ENCODE peak calls at places on chromosomes 2 and 18, in ten cellular contexts. I, P, U, Y, Q, C, S, G, E and K are unnamed samples. For H3K36me3, the result is how much of the 10 kb centered on the place peaks cover.

GRCh38 chr2:191746809-191747208 is 68.9 kb downstream of the NABP1 start:
- DNase-seq in I (no peak), P (no peak), U (no peak), Y (no peak), Q (no peak), C (no peak), S (no peak), G (no peak), E (no peak), K (no peak)

GRCh38 chr18:41096504-41096903 is 858.5 kb upstream of the PIK3C3 start:
- DNase-seq in I (no peak), P (no peak), U (peak), Y (peak), Q (no peak), C (no peak), S (no peak), G (peak), E (peak), K (no peak)

GRCh38 chr2:211247751-211248150 is 691.4 kb downstream of the CPS1 start:
- DNase-seq in I (no peak), P (no peak), U (no peak), Y (no peak), Q (no peak), C (no peak), S (no peak), G (no peak), E (no peak), K (no peak)

GRCh38 chr2:138382672-138383071 is 118.9 kb upstream of the SPOPL start:
- DNase-seq in I (no peak), P (no peak), U (no peak), Y (no peak), Q (no peak), C (no peak), S (no peak), G (no peak), E (no peak), K (no peak)

GRCh38 chr18:56770873-56771272 is 119.7 kb downstream of the WDR7 start:
- DNase-seq in I (no peak), P (no peak), U (no peak), Y (no peak), Q (no peak), C (no peak), S (no peak), G (no peak), E (peak), K (no peak)

GRCh38 chr2:230685165-230685560 is 27.5 kb upstream of the CAB39 start:
- DNase-seq in I (no peak), P (no peak), U (no peak), Y (no peak), Q (no peak), C (no peak), S (no peak), G (no peak), E (no peak), K (no peak)

GRCh38 chr2:161134547-161135518 is 25.4 kb upstream of the TANK start:
- DNase-seq in I (no peak), P (no peak), U (no peak), Y (no peak), Q (no peak), C (no peak), S (no peak), G (peak), E (no peak), K (no peak)

GRCh38 chr2:105409717-105410116 is 10.9 kb upstream of the FHL2 start:
- DNase-seq in I (peak), P (no peak), U (no peak), Y (no peak), Q (peak), C (no peak), S (peak), G (peak), E (peak), K (no peak)

GRCh38 chr2:46351388-46352141 is 54.4 kb downstream of the EPAS1 start:
- DNase-seq in I (no peak), P (peak), U (no peak), Y (no peak), Q (peak), C (no peak), S (no peak), G (no peak), E (no peak), K (no peak)

GRCh38 chr2:39724828-39725144 is 54.3 kb downstream of the THUMPD2 start:
- DNase-seq in I (no peak), P (no peak), U (no peak), Y (no peak), Q (no peak), C (no peak), S (no peak), G (peak), E (no peak), K (no peak)

GRCh38 chr2:96024336-96025106 is 10.2 kb downstream of the GPAT2 start:
- DNase-seq in I (no peak), P (no peak), U (no peak), Y (no peak), Q (no peak), C (peak), S (no peak), G (no peak), E (no peak), K (no peak)

GRCh38 chr2:211451642-211452041 is 895.2 kb downstream of the CPS1 start:
- DNase-seq in I (no peak), P (no peak), U (no peak), Y (no peak), Q (no peak), C (no peak), S (no peak), G (no peak), E (no peak), K (no peak)

GRCh38 chr18:48121752-48122151 is 191.3 kb upstream of the SMAD2 start:
- DNase-seq in I (no peak), P (no peak), U (no peak), Y (peak), Q (no peak), C (no peak), S (no peak), G (no peak), E (no peak), K (no peak)

GRCh38 chr18:24112464-24112863 is 26.4 kb upstream of the CABYR start:
- DNase-seq in I (no peak), P (no peak), U (no peak), Y (no peak), Q (peak), C (no peak), S (no peak), G (no peak), E (no peak), K (no peak)
- H3K36me3 ChIP-seq in I (under half), P (under half), U (under half), Y (under half), Q (under half), C (under half), S (under half), G (under half), E (under half), K (under half)

DNA sequence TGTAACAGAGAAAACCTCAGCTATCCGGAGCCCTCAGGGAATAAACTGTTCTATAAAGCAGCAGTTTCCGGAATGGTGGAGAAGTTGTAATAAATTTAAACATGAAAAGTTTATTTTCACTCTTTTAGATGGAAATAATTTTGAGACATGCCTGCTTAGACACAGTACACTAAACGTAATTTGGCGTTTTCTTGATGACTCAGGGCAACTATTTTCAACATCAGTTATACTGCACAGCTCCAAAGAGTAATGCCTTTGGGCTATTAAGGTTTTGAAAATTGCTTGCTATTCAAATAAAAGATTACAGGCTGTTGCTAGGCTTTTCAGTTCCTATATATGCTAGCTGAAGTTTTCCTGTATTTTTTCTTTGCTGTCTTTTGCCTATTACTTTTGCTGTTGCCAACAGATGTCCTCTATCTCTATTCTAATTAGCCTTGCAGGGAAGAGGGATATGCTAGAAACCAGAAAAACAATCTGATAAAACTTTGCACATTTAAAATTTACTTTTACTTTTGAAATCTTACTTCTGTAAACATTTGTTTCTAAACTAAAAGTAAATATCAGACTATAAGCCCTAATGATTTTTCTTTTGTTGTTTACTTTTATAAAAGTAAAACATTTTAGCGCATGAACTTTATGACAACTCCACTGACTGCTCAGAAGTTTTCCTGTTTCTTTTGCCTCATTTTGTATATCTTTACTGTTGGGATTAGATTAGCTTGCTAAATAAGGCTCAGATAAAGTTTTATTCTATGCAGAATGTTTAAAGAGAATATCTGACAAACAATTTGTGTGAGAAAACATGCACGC is 113.4 kb upstream of the WDSUB1 start:
- DNase-seq in I (no peak), P (no peak), U (peak), Y (no peak), Q (no peak), C (no peak), S (no peak), G (peak), E (peak), K (no peak)
- H3K36me3 ChIP-seq in I (under half), P (under half), U (under half), Y (under half), Q (under half), C (under half), S (under half), G (under half), E (under half), K (under half)

GRCh38 chr2:119029297-119029696 is 87.3 kb downstream of the MARCO start:
- DNase-seq in I (no peak), P (no peak), U (no peak), Y (no peak), Q (no peak), C (peak), S (no peak), G (no peak), E (no peak), K (no peak)

GRCh38 chr2:119025762-119026351 is 83.9 kb downstream of the MARCO start:
- DNase-seq in I (no peak), P (no peak), U (no peak), Y (no peak), Q (no peak), C (peak), S (no peak), G (no peak), E (no peak), K (no peak)

GRCh38 chr2:119024568-119024967 is 82.6 kb downstream of the MARCO start:
- DNase-seq in I (no peak), P (no peak), U (no peak), Y (no peak), Q (no peak), C (no peak), S (no peak), G (no peak), E (no peak), K (no peak)

GRCh38 chr2:119025013-119025412 is 83.0 kb downstream of the MARCO start:
- DNase-seq in I (no peak), P (no peak), U (no peak), Y (no peak), Q (no peak), C (no peak), S (no peak), G (no peak), E (no peak), K (no peak)

DNA sequence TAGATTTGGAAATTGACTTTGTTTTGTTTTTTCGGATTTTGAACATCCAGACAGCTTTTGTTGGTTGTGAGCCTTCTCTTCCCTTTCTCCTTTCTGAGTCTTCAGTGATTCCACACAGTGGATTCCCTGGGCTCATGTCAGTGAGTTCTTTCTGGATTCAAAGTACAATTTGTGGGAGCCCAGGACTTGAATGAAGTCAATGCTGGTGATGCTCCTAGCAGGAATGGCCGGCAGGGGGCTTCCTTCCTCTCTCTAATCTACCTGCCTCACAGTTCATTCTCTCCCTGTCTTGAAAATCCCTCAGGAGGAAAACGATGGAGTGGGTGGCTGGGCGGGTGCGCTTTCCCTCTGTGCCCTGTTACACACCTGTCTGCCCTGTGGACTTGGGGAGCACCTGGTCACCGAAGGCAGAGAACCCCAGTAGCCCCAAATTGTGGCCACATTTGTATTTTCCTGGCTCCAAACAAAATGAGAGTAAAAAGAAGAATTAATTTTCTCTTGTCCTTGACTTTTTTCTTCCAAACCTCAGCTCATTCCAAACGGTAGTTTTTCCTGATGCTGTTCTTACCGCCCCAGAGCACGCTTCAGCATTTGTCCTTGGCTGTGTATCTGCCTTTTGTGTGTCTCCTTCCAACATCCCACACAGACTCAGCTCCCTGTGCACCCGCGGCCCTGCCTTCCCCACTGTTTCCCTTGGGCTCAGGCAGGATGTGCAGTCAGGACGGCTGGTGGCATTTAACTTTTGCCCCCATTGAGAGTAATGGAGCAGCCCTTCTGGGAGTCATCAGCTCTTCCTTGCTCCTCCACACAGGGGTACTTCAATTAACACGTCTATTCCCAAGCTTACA is 86.6 kb downstream of the MARCO start:
- DNase-seq in I (no peak), P (no peak), U (peak), Y (peak), Q (no peak), C (peak), S (no peak), G (peak), E (peak), K (peak)
- H3K36me3 ChIP-seq in I (under half), P (under half), U (under half), Y (under half), Q (under half), C (under half), S (under half), G (under half), E (under half), K (under half)

DNA sequence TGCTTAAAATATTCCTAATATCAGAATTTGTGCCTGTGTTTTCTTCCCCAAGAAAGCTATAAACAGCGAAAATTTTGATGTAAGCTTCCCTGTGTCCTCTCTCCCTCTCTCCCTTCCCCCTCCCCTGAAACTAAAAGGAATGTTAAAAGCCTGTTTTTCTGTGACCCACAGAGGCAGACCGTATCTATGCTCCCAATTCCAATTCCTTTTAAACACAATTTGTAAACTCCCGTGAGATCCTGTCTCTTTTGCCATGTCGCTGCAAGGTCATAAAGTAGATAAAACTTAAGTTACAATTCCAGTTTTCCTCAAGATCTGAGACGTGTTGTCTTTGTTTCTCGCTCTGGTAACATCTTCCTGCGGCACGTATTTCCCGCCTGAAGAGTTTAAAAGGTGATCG is 23.3 kb downstream of the SKA1 start:
- DNase-seq in I (no peak), P (no peak), U (no peak), Y (no peak), Q (no peak), C (no peak), S (no peak), G (no peak), E (no peak), K (no peak)
- H3K36me3 ChIP-seq in I (under half), P (under half), U (under half), Y (under half), Q (under half), C (under half), S (under half), G (under half), E (under half), K (under half)

DNA sequence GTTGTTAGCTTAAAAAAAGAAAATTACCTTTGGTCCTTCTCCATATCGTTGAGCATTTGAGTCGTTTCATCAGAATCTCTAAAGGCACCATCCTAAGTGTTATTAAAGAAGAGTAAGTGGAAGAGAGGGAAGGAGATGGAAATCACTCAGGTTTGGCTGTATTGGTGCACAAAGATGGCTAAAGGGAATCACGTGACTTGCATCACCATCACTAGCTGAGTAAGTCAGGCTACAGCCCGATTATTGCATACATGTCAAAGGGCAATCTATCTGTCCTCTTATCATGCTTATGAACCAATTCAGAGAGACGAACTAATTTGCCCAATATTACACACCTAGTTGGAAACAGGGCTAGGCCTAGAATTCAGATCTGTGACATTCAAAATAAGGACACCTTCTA is 137.6 kb downstream of the CMPK2 start:
- DNase-seq in I (no peak), P (no peak), U (no peak), Y (no peak), Q (no peak), C (no peak), S (no peak), G (no peak), E (no peak), K (no peak)
- H3K36me3 ChIP-seq in I (under half), P (under half), U (under half), Y (under half), Q (under half), C (under half), S (under half), G (under half), E (under half), K (under half)

GRCh38 chr2:37142546-37142945 is 14.2 kb downstream of the EIF2AK2 start:
- DNase-seq in I (no peak), P (no peak), U (no peak), Y (no peak), Q (no peak), C (no peak), S (no peak), G (no peak), E (no peak), K (no peak)
- H3K36me3 ChIP-seq in I (half or more), P (under half), U (under half), Y (half or more), Q (under half), C (half or more), S (half or more), G (under half), E (under half), K (under half)

GRCh38 chr2:3348771-3349170 is 28.8 kb downstream of the EIPR1 start:
- DNase-seq in I (no peak), P (no peak), U (no peak), Y (no peak), Q (no peak), C (peak), S (no peak), G (no peak), E (no peak), K (no peak)
- H3K36me3 ChIP-seq in I (under half), P (under half), U (under half), Y (under half), Q (under half), C (under half), S (under half), G (under half), E (under half), K (under half)

GRCh38 chr2:9439536-9439935 is 16.1 kb downstream of the CPSF3 start:
- DNase-seq in I (no peak), P (no peak), U (no peak), Y (no peak), Q (no peak), C (no peak), S (no peak), G (no peak), E (peak), K (no peak)
- H3K36me3 ChIP-seq in I (half or more), P (under half), U (under half), Y (half or more), Q (under half), C (half or more), S (half or more), G (under half), E (under half), K (under half)

DNA sequence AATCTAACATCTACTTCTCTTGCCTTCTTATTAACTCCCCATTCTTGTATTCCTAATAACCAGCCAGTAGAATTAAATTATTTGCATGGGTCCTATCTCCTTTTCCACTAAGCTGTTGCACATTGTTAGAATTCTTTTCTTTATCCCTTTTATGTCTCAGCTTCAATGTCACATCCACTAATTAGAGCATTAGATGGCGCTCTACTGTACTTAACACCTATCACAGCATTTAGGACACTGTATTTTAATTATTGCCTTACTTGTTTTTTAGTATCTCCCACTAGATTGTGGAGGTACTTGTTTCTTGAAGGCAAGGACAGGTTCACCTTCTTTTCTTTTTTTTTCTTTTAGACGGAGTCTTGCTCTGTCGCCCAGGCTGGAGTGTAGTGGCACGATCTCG is 3.8 kb downstream of the LIPT1 start:
- DNase-seq in I (no peak), P (no peak), U (no peak), Y (no peak), Q (no peak), C (no peak), S (no peak), G (no peak), E (no peak), K (no peak)
- H3K36me3 ChIP-seq in I (under half), P (under half), U (under half), Y (under half), Q (under half), C (under half), S (under half), G (under half), E (under half), K (under half)